ENCODE peak calls at places on chromosomes 4 and X, in ten cellular contexts. One of them, this sample, is unnamed.

GRCh38 chrX:150205011-150205410 is 158.1 kb upstream of the MAMLD1 start:
- DNase-seq in A673: no peak
- DNase-seq in lower lobe of right lung: no peak
- DNase-seq in prostate gland: no peak
- DNase-seq in GM12864: no peak
- DNase-seq in CD8-positive, alpha-beta T cell: no peak
- DNase-seq in transverse colon: no peak
- DNase-seq in glutamatergic neuron: no peak
- DNase-seq in endothelial cell: no peak
- DNase-seq in tibial artery: peak
- DNase-seq in this sample: no peak

GRCh38 chr4:154503598-154503997 is 12.0 kb upstream of the DCHS2 start:
- DNase-seq in A673: peak
- DNase-seq in lower lobe of right lung: no peak
- DNase-seq in prostate gland: no peak
- DNase-seq in GM12864: no peak
- DNase-seq in CD8-positive, alpha-beta T cell: no peak
- DNase-seq in transverse colon: no peak
- DNase-seq in glutamatergic neuron: no peak
- DNase-seq in endothelial cell: no peak
- DNase-seq in tibial artery: no peak
- DNase-seq in this sample: no peak

GRCh38 chrX:45755719-45756118 is 555.0 kb upstream of the DIPK2B start:
- DNase-seq in A673: no peak
- DNase-seq in lower lobe of right lung: no peak
- DNase-seq in prostate gland: no peak
- DNase-seq in GM12864: no peak
- DNase-seq in CD8-positive, alpha-beta T cell: no peak
- DNase-seq in transverse colon: no peak
- DNase-seq in glutamatergic neuron: no peak
- DNase-seq in endothelial cell: no peak
- DNase-seq in tibial artery: no peak
- DNase-seq in this sample: no peak

GRCh38 chr4:172785623-172786022 is 383.0 kb upstream of the GALNT7 start:
- DNase-seq in A673: no peak
- DNase-seq in lower lobe of right lung: no peak
- DNase-seq in prostate gland: no peak
- DNase-seq in GM12864: no peak
- DNase-seq in CD8-positive, alpha-beta T cell: no peak
- DNase-seq in transverse colon: no peak
- DNase-seq in glutamatergic neuron: no peak
- DNase-seq in endothelial cell: no peak
- DNase-seq in tibial artery: no peak
- DNase-seq in this sample: no peak

GRCh38 chr4:183252959-183253358 is 67.1 kb downstream of the CLDN22 start:
- DNase-seq in A673: no peak
- DNase-seq in lower lobe of right lung: no peak
- DNase-seq in prostate gland: no peak
- DNase-seq in GM12864: no peak
- DNase-seq in CD8-positive, alpha-beta T cell: no peak
- DNase-seq in transverse colon: no peak
- DNase-seq in glutamatergic neuron: no peak
- DNase-seq in endothelial cell: no peak
- DNase-seq in tibial artery: no peak
- DNase-seq in this sample: no peak

GRCh38 chr4:8225704-8226443 is 26.8 kb downstream of the SH3TC1 start:
- DNase-seq in A673: no peak
- DNase-seq in lower lobe of right lung: no peak
- DNase-seq in prostate gland: no peak
- DNase-seq in GM12864: no peak
- DNase-seq in CD8-positive, alpha-beta T cell: no peak
- DNase-seq in transverse colon: no peak
- DNase-seq in glutamatergic neuron: no peak
- DNase-seq in endothelial cell: no peak
- DNase-seq in tibial artery: no peak
- DNase-seq in this sample: no peak

GRCh38 chr4:137640156-137640837 is 108.0 kb upstream of the PCDH18 start:
- DNase-seq in A673: no peak
- DNase-seq in lower lobe of right lung: no peak
- DNase-seq in prostate gland: no peak
- DNase-seq in GM12864: no peak
- DNase-seq in CD8-positive, alpha-beta T cell: no peak
- DNase-seq in transverse colon: no peak
- DNase-seq in glutamatergic neuron: no peak
- DNase-seq in endothelial cell: no peak
- DNase-seq in tibial artery: no peak
- DNase-seq in this sample: no peak

GRCh38 chrX:153381684-153382532 is 19.2 kb downstream of the PNMA6E start:
- DNase-seq in A673: peak
- DNase-seq in lower lobe of right lung: no peak
- DNase-seq in prostate gland: no peak
- DNase-seq in GM12864: no peak
- DNase-seq in CD8-positive, alpha-beta T cell: no peak
- DNase-seq in transverse colon: no peak
- DNase-seq in glutamatergic neuron: no peak
- DNase-seq in endothelial cell: peak
- DNase-seq in tibial artery: no peak
- DNase-seq in this sample: no peak

GRCh38 chr4:130322439-130322838 is 1226.5 kb downstream of the C4orf33 start:
- DNase-seq in A673: no peak
- DNase-seq in lower lobe of right lung: no peak
- DNase-seq in prostate gland: no peak
- DNase-seq in GM12864: no peak
- DNase-seq in CD8-positive, alpha-beta T cell: no peak
- DNase-seq in transverse colon: no peak
- DNase-seq in glutamatergic neuron: no peak
- DNase-seq in endothelial cell: no peak
- DNase-seq in tibial artery: no peak
- DNase-seq in this sample: no peak

GRCh38 chr4:84681488-84682274 is 98.8 kb downstream of the CDS1 start:
- DNase-seq in A673: no peak
- DNase-seq in lower lobe of right lung: no peak
- DNase-seq in prostate gland: no peak
- DNase-seq in GM12864: no peak
- DNase-seq in CD8-positive, alpha-beta T cell: no peak
- DNase-seq in transverse colon: peak
- DNase-seq in glutamatergic neuron: no peak
- DNase-seq in endothelial cell: no peak
- DNase-seq in tibial artery: no peak
- DNase-seq in this sample: no peak

GRCh38 chrX:118577041-118577440 is 81.4 kb downstream of the DOCK11 start:
- DNase-seq in A673: no peak
- DNase-seq in lower lobe of right lung: peak
- DNase-seq in prostate gland: peak
- DNase-seq in GM12864: no peak
- DNase-seq in CD8-positive, alpha-beta T cell: no peak
- DNase-seq in transverse colon: no peak
- DNase-seq in glutamatergic neuron: no peak
- DNase-seq in endothelial cell: no peak
- DNase-seq in tibial artery: no peak
- DNase-seq in this sample: no peak

GRCh38 chrX:46263494-46263893 is 281.7 kb downstream of the ZNF674 start:
- DNase-seq in A673: no peak
- DNase-seq in lower lobe of right lung: no peak
- DNase-seq in prostate gland: no peak
- DNase-seq in GM12864: no peak
- DNase-seq in CD8-positive, alpha-beta T cell: no peak
- DNase-seq in transverse colon: no peak
- DNase-seq in glutamatergic neuron: no peak
- DNase-seq in endothelial cell: no peak
- DNase-seq in tibial artery: no peak
- DNase-seq in this sample: no peak

GRCh38 chr4:25922812-25923369 is 8.9 kb downstream of the SMIM20 start:
- DNase-seq in A673: no peak
- DNase-seq in lower lobe of right lung: no peak
- DNase-seq in prostate gland: no peak
- DNase-seq in GM12864: no peak
- DNase-seq in CD8-positive, alpha-beta T cell: no peak
- DNase-seq in transverse colon: no peak
- DNase-seq in glutamatergic neuron: no peak
- DNase-seq in endothelial cell: no peak
- DNase-seq in tibial artery: no peak
- DNase-seq in this sample: no peak

GRCh38 chr4:139593091-139593564 is 37.1 kb upstream of the SETD7 start:
- DNase-seq in A673: peak
- DNase-seq in lower lobe of right lung: no peak
- DNase-seq in prostate gland: no peak
- DNase-seq in GM12864: no peak
- DNase-seq in CD8-positive, alpha-beta T cell: no peak
- DNase-seq in transverse colon: no peak
- DNase-seq in glutamatergic neuron: no peak
- DNase-seq in endothelial cell: no peak
- DNase-seq in tibial artery: no peak
- DNase-seq in this sample: no peak

GRCh38 chrX:34638116-34638515 is 19.0 kb downstream of the TMEM47 start:
- DNase-seq in A673: peak
- DNase-seq in lower lobe of right lung: no peak
- DNase-seq in prostate gland: peak
- DNase-seq in GM12864: no peak
- DNase-seq in CD8-positive, alpha-beta T cell: no peak
- DNase-seq in transverse colon: no peak
- DNase-seq in glutamatergic neuron: no peak
- DNase-seq in endothelial cell: peak
- DNase-seq in tibial artery: no peak
- DNase-seq in this sample: no peak
- TF ChIP-seq CTCF in A673: peak
- TF ChIP-seq CTCF in lower lobe of right lung: peak
- TF ChIP-seq CTCF in prostate gland: no peak
- TF ChIP-seq CTCF in GM12864: no peak
- TF ChIP-seq CTCF in CD8-positive, alpha-beta T cell: no peak
- TF ChIP-seq CTCF in transverse colon: peak
- TF ChIP-seq CTCF in glutamatergic neuron: peak
- TF ChIP-seq CTCF in endothelial cell: peak
- TF ChIP-seq CTCF in tibial artery: peak
- TF ChIP-seq CTCF in this sample: no peak

DNA sequence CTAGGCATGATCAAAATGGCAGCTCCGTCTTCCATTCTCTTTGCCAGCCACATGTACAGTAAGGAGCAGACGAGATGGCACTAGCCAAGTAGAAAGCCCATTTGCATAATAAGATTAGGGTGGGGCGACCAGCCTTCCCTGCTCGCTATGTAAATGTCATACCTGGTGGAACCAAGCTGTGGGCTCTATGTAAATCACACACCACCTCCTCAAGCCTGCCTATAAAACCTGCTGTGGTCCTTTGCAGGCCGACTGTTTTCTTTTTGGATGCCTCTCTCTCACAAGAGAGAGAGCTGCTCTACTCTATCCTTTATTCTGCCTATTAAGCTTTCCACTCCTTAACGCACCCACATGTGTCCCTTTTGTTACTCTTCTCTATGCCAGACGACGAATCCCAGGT is 1472.7 kb downstream of the ARAP2 start:
- DNase-seq in A673: no peak
- DNase-seq in lower lobe of right lung: no peak
- DNase-seq in prostate gland: no peak
- DNase-seq in GM12864: no peak
- DNase-seq in CD8-positive, alpha-beta T cell: no peak
- DNase-seq in transverse colon: no peak
- DNase-seq in glutamatergic neuron: no peak
- DNase-seq in endothelial cell: no peak
- DNase-seq in tibial artery: no peak
- DNase-seq in this sample: no peak
- TF ChIP-seq CTCF in A673: no peak
- TF ChIP-seq CTCF in lower lobe of right lung: no peak
- TF ChIP-seq CTCF in prostate gland: no peak
- TF ChIP-seq CTCF in GM12864: no peak
- TF ChIP-seq CTCF in CD8-positive, alpha-beta T cell: no peak
- TF ChIP-seq CTCF in transverse colon: no peak
- TF ChIP-seq CTCF in glutamatergic neuron: no peak
- TF ChIP-seq CTCF in endothelial cell: no peak
- TF ChIP-seq CTCF in tibial artery: no peak
- TF ChIP-seq CTCF in this sample: no peak

GRCh38 chrX:82676386-82676785 is 831.7 kb upstream of the POU3F4 start:
- DNase-seq in A673: no peak
- DNase-seq in lower lobe of right lung: no peak
- DNase-seq in prostate gland: no peak
- DNase-seq in GM12864: no peak
- DNase-seq in CD8-positive, alpha-beta T cell: no peak
- DNase-seq in transverse colon: no peak
- DNase-seq in glutamatergic neuron: no peak
- DNase-seq in endothelial cell: no peak
- DNase-seq in tibial artery: no peak
- DNase-seq in this sample: no peak
- TF ChIP-seq CTCF in A673: peak
- TF ChIP-seq CTCF in lower lobe of right lung: no peak
- TF ChIP-seq CTCF in prostate gland: no peak
- TF ChIP-seq CTCF in GM12864: no peak
- TF ChIP-seq CTCF in CD8-positive, alpha-beta T cell: no peak
- TF ChIP-seq CTCF in transverse colon: no peak
- TF ChIP-seq CTCF in glutamatergic neuron: peak
- TF ChIP-seq CTCF in endothelial cell: peak
- TF ChIP-seq CTCF in tibial artery: no peak
- TF ChIP-seq CTCF in this sample: no peak

DNA sequence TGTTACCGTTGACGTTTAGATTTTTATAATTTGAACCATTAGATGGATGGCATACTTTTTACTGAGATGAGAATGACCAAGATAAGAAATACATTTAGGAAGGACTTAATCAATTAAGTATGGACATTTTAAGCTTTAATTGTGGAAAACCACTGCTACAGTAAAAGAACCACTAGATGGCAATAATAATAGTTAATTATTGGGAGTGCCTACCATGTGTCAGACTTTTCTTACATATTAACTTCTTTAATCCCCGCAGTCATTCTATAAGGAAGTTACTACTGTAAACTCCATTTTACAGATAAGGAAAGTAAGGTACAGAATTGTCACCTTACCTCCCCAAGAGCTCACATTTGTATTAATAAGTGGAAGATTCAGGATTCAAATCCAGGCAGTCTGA is 48.5 kb upstream of the MYOZ2 start:
- DNase-seq in A673: no peak
- DNase-seq in lower lobe of right lung: no peak
- DNase-seq in prostate gland: no peak
- DNase-seq in GM12864: no peak
- DNase-seq in CD8-positive, alpha-beta T cell: no peak
- DNase-seq in transverse colon: no peak
- DNase-seq in glutamatergic neuron: no peak
- DNase-seq in endothelial cell: no peak
- DNase-seq in tibial artery: no peak
- DNase-seq in this sample: no peak
- TF ChIP-seq CTCF in A673: peak
- TF ChIP-seq CTCF in lower lobe of right lung: peak
- TF ChIP-seq CTCF in prostate gland: no peak
- TF ChIP-seq CTCF in GM12864: no peak
- TF ChIP-seq CTCF in CD8-positive, alpha-beta T cell: no peak
- TF ChIP-seq CTCF in transverse colon: no peak
- TF ChIP-seq CTCF in glutamatergic neuron: no peak
- TF ChIP-seq CTCF in endothelial cell: no peak
- TF ChIP-seq CTCF in tibial artery: no peak
- TF ChIP-seq CTCF in this sample: no peak

GRCh38 chrX:139429913-139430312 is 100.6 kb upstream of the F9 start:
- DNase-seq in A673: peak
- DNase-seq in lower lobe of right lung: no peak
- DNase-seq in prostate gland: peak
- DNase-seq in GM12864: no peak
- DNase-seq in CD8-positive, alpha-beta T cell: no peak
- DNase-seq in transverse colon: no peak
- DNase-seq in glutamatergic neuron: no peak
- DNase-seq in endothelial cell: no peak
- DNase-seq in tibial artery: no peak
- DNase-seq in this sample: no peak
- TF ChIP-seq CTCF in A673: peak
- TF ChIP-seq CTCF in lower lobe of right lung: no peak
- TF ChIP-seq CTCF in prostate gland: no peak
- TF ChIP-seq CTCF in GM12864: no peak
- TF ChIP-seq CTCF in CD8-positive, alpha-beta T cell: no peak
- TF ChIP-seq CTCF in transverse colon: no peak
- TF ChIP-seq CTCF in glutamatergic neuron: no peak
- TF ChIP-seq CTCF in endothelial cell: no peak
- TF ChIP-seq CTCF in tibial artery: no peak
- TF ChIP-seq CTCF in this sample: no peak